ENCODE peak calls at places on chromosome 9, in four cellular contexts. One of them, this sample, is unnamed.

GRCh38 chr9:20292002-20292401 is 330.3 kb downstream of the MLLT3 start:
- DNase-seq in HepG2: peak
- DNase-seq in K562: no peak
- DNase-seq in prostate gland: no peak
- DNase-seq in this sample: peak

GRCh38 chr9:86644315-86645034 is 290.3 kb upstream of the TUT7 start:
- DNase-seq in K562: no peak
- DNase-seq in prostate gland: no peak
- DNase-seq in HepG2: no peak
- DNase-seq in this sample: no peak

GRCh38 chr9:4333787-4334186 is 33.9 kb upstream of the GLIS3 start:
- DNase-seq in prostate gland: no peak
- DNase-seq in K562: no peak
- DNase-seq in HepG2: no peak
- DNase-seq in this sample: no peak

GRCh38 chr9:114080773-114081440 is 2.8 kb upstream of the AMBP start:
- DNase-seq in K562: no peak
- DNase-seq in HepG2: peak
- DNase-seq in prostate gland: peak
- DNase-seq in this sample: no peak

GRCh38 chr9:131590907-131591844 is 45.9 kb downstream of the PRRT1B start:
- DNase-seq in HepG2: peak
- DNase-seq in prostate gland: peak
- DNase-seq in K562: peak
- DNase-seq in this sample: peak

GRCh38 chr9:101977614-101978210 is 239.3 kb upstream of the GRIN3A start:
- DNase-seq in K562: no peak
- DNase-seq in prostate gland: no peak
- DNase-seq in HepG2: peak
- DNase-seq in this sample: peak

GRCh38 chr9:22129134-22129533 is 120.0 kb upstream of the CDKN2B start:
- DNase-seq in HepG2: no peak
- DNase-seq in prostate gland: no peak
- DNase-seq in K562: no peak
- DNase-seq in this sample: no peak

GRCh38 chr9:134258332-134258731 is 67.9 kb upstream of the RXRA start:
- DNase-seq in prostate gland: no peak
- DNase-seq in K562: no peak
- DNase-seq in HepG2: no peak
- DNase-seq in this sample: no peak

GRCh38 chr9:17578911-17579793 is at the start of gene SH3GL2:
- DNase-seq in HepG2: no peak
- DNase-seq in K562: no peak
- DNase-seq in prostate gland: peak
- DNase-seq in this sample: peak

GRCh38 chr9:5586391-5586802 is 42.5 kb upstream of the RIC1 start:
- DNase-seq in HepG2: no peak
- DNase-seq in K562: no peak
- DNase-seq in prostate gland: no peak
- DNase-seq in this sample: no peak

GRCh38 chr9:32590898-32591297 is 17.9 kb upstream of the NDUFB6 start:
- DNase-seq in HepG2: no peak
- DNase-seq in prostate gland: no peak
- DNase-seq in K562: no peak
- DNase-seq in this sample: no peak

GRCh38 chr9:40925149-40925548 is 203.3 kb downstream of the FOXD4L6 start:
- DNase-seq in K562: no peak
- DNase-seq in prostate gland: no peak
- DNase-seq in HepG2: no peak
- DNase-seq in this sample: no peak

GRCh38 chr9:136997830-136998234 is 1.5 kb upstream of the CLIC3 start:
- DNase-seq in prostate gland: no peak
- DNase-seq in K562: no peak
- DNase-seq in HepG2: no peak
- DNase-seq in this sample: no peak

GRCh38 chr9:129182625-129183494 is 4.8 kb upstream of the IER5L start:
- DNase-seq in prostate gland: no peak
- DNase-seq in HepG2: peak
- DNase-seq in K562: peak
- DNase-seq in this sample: peak

GRCh38 chr9:132943677-132944293 is 631 bp downstream of the TSC1 start:
- DNase-seq in HepG2: no peak
- DNase-seq in K562: no peak
- DNase-seq in prostate gland: no peak
- DNase-seq in this sample: peak

GRCh38 chr9:126953089-126953809 is 38.7 kb downstream of the RALGPS1 start:
- DNase-seq in K562: no peak
- DNase-seq in prostate gland: no peak
- DNase-seq in HepG2: no peak
- DNase-seq in this sample: no peak

GRCh38 chr9:107286057-107286456 is 3.0 kb downstream of the RAD23B start:
- DNase-seq in prostate gland: peak
- DNase-seq in K562: peak
- DNase-seq in HepG2: peak
- DNase-seq in this sample: no peak

GRCh38 chr9:21607576-21607975 is 125.5 kb upstream of the IFNE start:
- DNase-seq in prostate gland: no peak
- DNase-seq in HepG2: no peak
- DNase-seq in K562: no peak
- DNase-seq in this sample: no peak

GRCh38 chr9:96383165-96383939 is at the start of gene SLC35D2:
- DNase-seq in prostate gland: peak
- DNase-seq in HepG2: peak
- DNase-seq in K562: peak
- DNase-seq in this sample: peak

GRCh38 chr9:136050706-136051567 is 44.2 kb downstream of the NACC2 start:
- DNase-seq in HepG2: peak
- DNase-seq in prostate gland: no peak
- DNase-seq in K562: no peak
- DNase-seq in this sample: peak

GRCh38 chr9:137353223-137354152 is 51.4 kb upstream of the NRARP start:
- DNase-seq in prostate gland: no peak
- DNase-seq in HepG2: no peak
- DNase-seq in K562: no peak
- DNase-seq in this sample: no peak

GRCh38 chr9:79011461-79011860 is 560.3 kb upstream of the TLE4 start:
- DNase-seq in HepG2: no peak
- DNase-seq in K562: no peak
- DNase-seq in prostate gland: no peak
- DNase-seq in this sample: no peak

GRCh38 chr9:33014665-33015014 is 10.4 kb upstream of the DNAJA1 start:
- DNase-seq in HepG2: peak
- DNase-seq in K562: no peak
- DNase-seq in prostate gland: no peak
- DNase-seq in this sample: peak

GRCh38 chr9:2621678-2622360 is at the start of gene VLDLR:
- DNase-seq in HepG2: no peak
- DNase-seq in prostate gland: peak
- DNase-seq in K562: peak
- DNase-seq in this sample: peak

GRCh38 chr9:113657765-113658564 is 194.4 kb downstream of the RGS3 start:
- DNase-seq in K562: peak
- DNase-seq in prostate gland: peak
- DNase-seq in HepG2: peak
- DNase-seq in this sample: peak

GRCh38 chr9:38326122-38326521 is 66.4 kb upstream of the ALDH1B1 start:
- DNase-seq in prostate gland: no peak
- DNase-seq in K562: no peak
- DNase-seq in HepG2: no peak
- DNase-seq in this sample: no peak

GRCh38 chr9:6040077-6040476 is 24.7 kb upstream of the RANBP6 start:
- DNase-seq in prostate gland: no peak
- DNase-seq in K562: no peak
- DNase-seq in HepG2: no peak
- DNase-seq in this sample: no peak

GRCh38 chr9:137488330-137488653 is 29.2 kb upstream of the NSMF start:
- DNase-seq in K562: no peak
- DNase-seq in HepG2: no peak
- DNase-seq in prostate gland: no peak
- DNase-seq in this sample: no peak

GRCh38 chr9:9598723-9599122 is 1014.1 kb downstream of the PTPRD start:
- DNase-seq in prostate gland: no peak
- DNase-seq in HepG2: no peak
- DNase-seq in K562: no peak
- DNase-seq in this sample: peak
- TF ChIP-seq CTCF in prostate gland: no peak
- TF ChIP-seq CTCF in HepG2: no peak
- TF ChIP-seq CTCF in K562: no peak
- TF ChIP-seq CTCF in this sample: peak

GRCh38 chr9:115202181-115202580 is 84.2 kb upstream of the TNC start:
- DNase-seq in K562: no peak
- DNase-seq in prostate gland: no peak
- DNase-seq in HepG2: no peak
- DNase-seq in this sample: no peak

GRCh38 chr9:115198018-115198417 is 80.1 kb upstream of the TNC start:
- DNase-seq in HepG2: no peak
- DNase-seq in K562: no peak
- DNase-seq in prostate gland: peak
- DNase-seq in this sample: no peak

GRCh38 chr9:115204827-115205506 is 87.0 kb upstream of the TNC start:
- DNase-seq in K562: no peak
- DNase-seq in HepG2: no peak
- DNase-seq in prostate gland: no peak
- DNase-seq in this sample: no peak

GRCh38 chr9:115202960-115203751 is 85.2 kb upstream of the TNC start:
- DNase-seq in K562: no peak
- DNase-seq in HepG2: no peak
- DNase-seq in prostate gland: no peak
- DNase-seq in this sample: no peak

DNA sequence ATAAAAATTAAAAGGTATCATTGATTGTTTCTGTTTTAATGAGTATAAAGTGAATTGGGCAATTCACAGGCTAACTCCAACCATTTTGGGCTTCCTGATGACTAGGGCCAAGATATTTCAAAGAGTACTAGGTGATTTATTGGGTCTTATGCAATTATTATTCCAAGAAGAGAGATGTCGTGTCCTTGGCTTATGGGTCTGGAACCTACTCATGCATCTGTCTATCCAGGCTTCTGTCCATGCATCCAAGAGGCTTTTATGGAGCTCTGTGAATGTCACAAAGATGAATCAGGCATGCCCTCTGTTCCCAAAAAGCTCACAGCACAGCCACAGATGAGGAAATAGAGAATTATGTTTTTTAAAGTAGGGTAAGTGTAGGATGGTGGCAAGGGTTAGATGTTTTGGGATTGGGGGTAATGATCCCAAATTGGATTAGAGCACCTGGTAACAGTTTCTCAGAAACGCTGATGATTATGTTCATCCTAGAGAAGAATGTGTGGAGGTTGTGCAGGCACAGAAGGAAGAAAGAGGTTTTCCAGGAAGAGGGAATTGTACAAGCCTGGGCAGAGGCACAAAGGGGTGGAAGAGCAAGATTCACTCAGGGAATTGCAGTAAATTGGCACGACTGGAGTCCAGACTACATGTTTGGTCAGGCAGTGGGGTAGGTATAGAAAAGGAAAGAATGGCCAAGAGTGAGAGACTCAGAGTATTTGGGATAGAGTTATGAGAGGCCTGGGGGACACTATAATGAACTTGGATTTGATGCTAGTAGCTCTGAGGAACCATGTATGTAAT is 83.0 kb upstream of the TNC start:
- DNase-seq in K562: no peak
- DNase-seq in HepG2: no peak
- DNase-seq in prostate gland: peak
- DNase-seq in this sample: no peak
- TF ChIP-seq POLR2AphosphoS5 in K562: no peak
- TF ChIP-seq POLR2AphosphoS5 in HepG2: no peak
- TF ChIP-seq POLR2AphosphoS5 in prostate gland: peak
- TF ChIP-seq POLR2AphosphoS5 in this sample: no peak

GRCh38 chr9:75588808-75589207 is 301.7 kb upstream of the PCSK5 start:
- DNase-seq in HepG2: no peak
- DNase-seq in K562: no peak
- DNase-seq in prostate gland: no peak
- DNase-seq in this sample: peak
- TF ChIP-seq CTCF in HepG2: no peak
- TF ChIP-seq CTCF in K562: no peak
- TF ChIP-seq CTCF in prostate gland: no peak
- TF ChIP-seq CTCF in this sample: peak

DNA sequence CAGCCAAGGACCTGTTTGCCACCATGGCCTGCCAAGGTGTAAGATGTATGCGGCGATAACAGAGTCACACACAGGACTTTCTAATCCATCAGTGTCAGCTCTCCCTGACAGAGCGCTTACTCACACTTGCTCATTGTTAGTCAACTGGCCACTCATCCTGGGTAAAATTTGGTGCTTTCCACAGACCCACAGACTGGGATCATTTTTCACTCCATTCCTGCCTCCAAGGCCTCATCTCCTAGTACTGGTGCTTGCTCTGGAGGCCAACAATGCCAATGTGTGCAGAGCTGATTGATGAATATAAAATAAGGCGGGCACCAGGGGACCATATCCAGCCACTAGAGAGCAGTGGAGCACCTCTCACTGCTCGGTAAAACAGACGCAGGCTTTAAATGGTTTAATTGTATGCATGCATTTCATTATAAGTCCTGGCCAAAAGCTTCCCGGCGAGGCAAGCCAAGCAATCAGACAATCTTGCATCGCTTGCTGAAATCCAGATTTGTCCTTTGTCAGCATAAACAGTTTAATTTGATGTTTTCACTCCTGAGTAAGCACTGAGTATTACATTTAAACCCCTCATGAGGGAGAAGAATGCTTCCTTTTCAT is 22.3 kb downstream of the PSMB7 start:
- DNase-seq in prostate gland: no peak
- DNase-seq in HepG2: no peak
- DNase-seq in K562: peak
- DNase-seq in this sample: peak
- TF ChIP-seq POLR2AphosphoS5 in prostate gland: no peak
- TF ChIP-seq POLR2AphosphoS5 in HepG2: no peak
- TF ChIP-seq POLR2AphosphoS5 in K562: no peak
- TF ChIP-seq POLR2AphosphoS5 in this sample: no peak

DNA sequence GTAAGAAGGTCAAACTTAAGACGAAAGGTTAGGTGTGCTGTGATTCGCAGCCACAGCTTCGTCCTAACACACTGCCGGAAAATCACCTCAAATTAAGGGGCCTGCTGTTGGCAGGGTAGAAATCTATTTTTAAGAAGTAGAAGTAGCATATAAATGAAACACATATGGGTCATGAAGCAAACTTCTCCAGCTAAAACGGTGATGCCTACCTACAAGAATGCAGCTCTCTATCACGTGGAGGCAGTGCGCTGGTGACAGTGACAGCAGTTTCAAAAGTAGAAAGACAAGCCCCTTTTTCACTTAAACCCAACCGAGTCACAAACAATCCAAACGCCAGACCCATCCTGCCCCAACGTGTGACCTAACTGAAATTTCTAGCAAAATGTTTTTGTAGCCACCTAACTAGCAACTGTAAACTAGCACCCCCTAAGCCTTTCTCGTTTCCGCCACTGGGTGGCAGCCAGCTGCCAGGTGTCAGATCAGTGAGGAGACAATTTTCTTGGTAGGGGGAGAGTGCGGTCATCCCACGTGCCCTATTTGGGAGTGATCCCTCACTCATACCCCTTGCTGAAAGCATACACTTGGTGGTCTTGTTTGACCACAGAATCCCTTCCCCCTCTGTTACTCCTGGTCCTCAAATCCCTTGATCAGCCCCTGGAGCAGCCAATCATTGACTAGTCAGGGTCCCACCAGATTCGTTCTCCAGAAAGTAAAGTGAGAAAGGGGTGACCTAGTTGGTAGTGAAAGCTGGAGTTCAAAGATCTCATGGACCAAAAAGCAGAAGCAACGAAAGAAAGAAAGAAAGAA is 71.8 kb upstream of the MAMDC2 start:
- DNase-seq in HepG2: peak
- DNase-seq in K562: peak
- DNase-seq in prostate gland: peak
- DNase-seq in this sample: peak
- TF ChIP-seq CTCF in HepG2: peak
- TF ChIP-seq CTCF in K562: peak
- TF ChIP-seq CTCF in prostate gland: peak
- TF ChIP-seq CTCF in this sample: peak